ENCODE peak calls at places on chromosome 18, in ten cellular contexts. R is AML-193; U is NCI-H2081; L is stimulated activated CD8-positive, alpha-beta memory T cell treated with anti-CD3 and anti-CD28 coated beads, Interleukin-15, amount 100 ng/mL, for 48 hours; X is effector memory CD4-positive, alpha-beta T cell; I is activated T-cell treated with anti-CD3 and anti-CD28 coated beads for 24 hours; B is GM18507; C is substantia nigra; E is NCI-H1105 treated with DMSO at 0.1 percent for 48 hours; F is Calu3. P is an unnamed sample.

GRCh38 chr18:45166341-45167108 is 448.8 kb upstream of the SLC14A2 start:
- DNase-seq in R (no peak), U (no peak), L (no peak), X (no peak), I (no peak), B (no peak), C (no peak), E (no peak), F (peak; percentile 56), P (no peak)

GRCh38 chr18:24228661-24229053 is 89.8 kb downstream of the CABYR start:
- DNase-seq in R (no peak), U (no peak), L (no peak), X (no peak), I (no peak), B (no peak), C (no peak), E (no peak), F (peak; percentile 32), P (no peak)

GRCh38 chr18:39647627-39648502 is 2082.3 kb upstream of the CELF4 start:
- DNase-seq in R (no peak), U (peak; percentile 15), L (no peak), X (no peak), I (no peak), B (no peak), C (no peak), E (peak; percentile 56), F (peak; percentile 36), P (no peak)

GRCh38 chr18:76494181-76494540 is 881 bp downstream of the ZNF516 start:
- DNase-seq in R (no peak), U (peak; percentile 56), L (no peak), X (no peak), I (no peak), B (no peak), C (peak; percentile 35), E (peak; percentile 40), F (no peak), P (no peak)

GRCh38 chr18:53861185-53861584 is 363.3 kb downstream of the MBD2 start:
- DNase-seq in R (no peak), U (no peak), L (no peak), X (no peak), I (no peak), B (no peak), C (no peak), E (no peak), F (no peak), P (no peak)

GRCh38 chr18:11872479-11873136 is 21.4 kb downstream of the CHMP1B start:
- DNase-seq in R (no peak), U (peak; percentile 7), L (no peak), X (no peak), I (no peak), B (no peak), C (no peak), E (peak; percentile 1), F (peak; percentile 50), P (no peak)

GRCh38 chr18:25164211-25164836 is 187.6 kb downstream of the ZNF521 start:
- DNase-seq in R (no peak), U (no peak), L (no peak), X (no peak), I (no peak), B (no peak), C (no peak), E (no peak), F (no peak), P (no peak)

GRCh38 chr18:13412017-13412416 is 193.5 kb downstream of the LDLRAD4 start:
- DNase-seq in R (no peak), U (no peak), L (no peak), X (no peak), I (no peak), B (no peak), C (no peak), E (no peak), F (no peak), P (no peak)

GRCh38 chr18:32337347-32337746 is 133.3 kb downstream of the GAREM1 start:
- DNase-seq in R (no peak), U (no peak), L (no peak), X (no peak), I (no peak), B (no peak), C (no peak), E (no peak), F (no peak), P (no peak)

GRCh38 chr18:5410582-5410981 is 115.1 kb upstream of the ZBTB14 start:
- DNase-seq in R (no peak), U (no peak), L (no peak), X (no peak), I (no peak), B (no peak), C (no peak), E (no peak), F (no peak), P (no peak)

GRCh38 chr18:6336239-6336638 is 78.5 kb downstream of the L3MBTL4 start:
- DNase-seq in R (no peak), U (no peak), L (no peak), X (no peak), I (no peak), B (no peak), C (no peak), E (no peak), F (no peak), P (no peak)

GRCh38 chr18:6920099-6920955 is 190.8 kb downstream of the ARHGAP28 start:
- DNase-seq in R (peak; percentile 16), U (peak; percentile 65), L (no peak), X (no peak), I (no peak), B (no peak), C (peak; percentile 42), E (no peak), F (peak; percentile 74), P (no peak)

P was measured in NK-92 treated with Interleukin-12 subunit alpha and Interleukin-12 subunit beta, amount 100 ng/mL, for 24 hours.